ENCODE peak calls at places on chromosomes 1 and 21, in six cellular contexts. M is AG04450, Z is pancreas, C is brain microvascular endothelial cell, D is Panc1, L is fibroblast of mammary gland. U is an unnamed sample.

GRCh38 chr1:228869312-228869824 is 134.1 kb downstream of the RHOU start:
- DNase-seq in M (no peak), Z (no peak), D (no peak), C (no peak), L (no peak), U (no peak)

GRCh38 chr1:101314244-101314643 is 77.4 kb downstream of the S1PR1 start:
- DNase-seq in M (no peak), D (no peak), Z (no peak), C (peak), L (peak), U (no peak)

GRCh38 chr1:246265481-246265880 is 241.6 kb downstream of the SMYD3 start:
- DNase-seq in L (no peak), Z (no peak), C (no peak), M (no peak), D (no peak), U (no peak)

GRCh38 chr21:26849428-26850115 is 4.4 kb upstream of the ADAMTS1 start:
- DNase-seq in M (no peak), C (peak), Z (no peak), D (no peak), L (peak), U (peak)

GRCh38 chr1:177824508-177824982 is 145.3 kb downstream of the SEC16B start:
- DNase-seq in D (no peak), M (no peak), L (no peak), C (no peak), Z (no peak), U (no peak)

GRCh38 chr21:33383056-33383888 is 19.9 kb upstream of the IFNGR2 start:
- DNase-seq in C (peak), M (no peak), L (peak), D (no peak), Z (peak), U (peak)

GRCh38 chr1:151859814-151860405 is 6.4 kb upstream of the THEM5 start:
- DNase-seq in L (no peak), C (no peak), M (no peak), Z (no peak), D (no peak), U (no peak)

GRCh38 chr21:15415541-15416261 is 314.1 kb upstream of the USP25 start:
- DNase-seq in Z (no peak), C (no peak), D (no peak), L (peak), M (no peak), U (peak)

GRCh38 chr1:202129453-202130274 is 6.9 kb downstream of the GPR37L1 start:
- DNase-seq in M (no peak), D (no peak), C (no peak), L (no peak), Z (no peak), U (no peak)

GRCh38 chr1:163361123-163361934 is 39.6 kb downstream of the NUF2 start:
- DNase-seq in D (no peak), L (peak), C (no peak), M (no peak), Z (no peak), U (no peak)

GRCh38 chr1:214857716-214858115 is 224.8 kb upstream of the KCNK2 start:
- DNase-seq in D (no peak), M (no peak), L (peak), Z (no peak), C (no peak), U (no peak)

GRCh38 chr1:162177126-162177525 is 107.6 kb downstream of the NOS1AP start:
- DNase-seq in C (no peak), M (no peak), Z (no peak), D (no peak), L (peak), U (no peak)

GRCh38 chr1:15343729-15344128 is 66.0 kb upstream of the EFHD2 start:
- DNase-seq in M (no peak), L (no peak), C (peak), D (no peak), Z (no peak), U (no peak)

GRCh38 chr1:9371391-9371935 is 78.8 kb downstream of the SPSB1 start:
- DNase-seq in C (peak), Z (no peak), M (peak), L (peak), D (no peak), U (peak)

GRCh38 chr1:64601207-64601606 is 131.3 kb downstream of the CACHD1 start:
- DNase-seq in C (no peak), Z (no peak), M (no peak), D (no peak), L (no peak), U (no peak)

GRCh38 chr1:219555802-219556201 is 57.1 kb downstream of the ZC3H11B start:
- DNase-seq in D (no peak), C (peak), M (peak), Z (no peak), L (peak), U (no peak)

GRCh38 chr1:89763649-89763986 is 57.2 kb upstream of the LRRC8D start:
- DNase-seq in L (no peak), Z (no peak), M (no peak), D (no peak), C (no peak), U (no peak)

GRCh38 chr1:91381844-91382243 is 22.8 kb downstream of the HFM1 start:
- DNase-seq in L (no peak), M (no peak), C (peak), Z (no peak), D (no peak), U (no peak)

GRCh38 chr1:66278260-66279046 is 255.5 kb upstream of the SGIP1 start:
- DNase-seq in D (no peak), L (no peak), M (no peak), Z (no peak), C (no peak), U (no peak)

GRCh38 chr1:21673277-21673780 is 4.2 kb upstream of the RAP1GAP start:
- DNase-seq in L (peak), D (no peak), C (peak), Z (no peak), M (no peak), U (no peak)

GRCh38 chr1:25148673-25149300 is 83.5 kb downstream of the SYF2 start:
- DNase-seq in D (peak), L (peak), M (no peak), C (peak), Z (no peak), U (no peak)

GRCh38 chr1:238485062-238485905 is 594.6 kb upstream of the ZP4 start:
- DNase-seq in Z (no peak), M (no peak), C (peak), L (peak), D (no peak), U (peak)

GRCh38 chr1:14915356-14916054 is 238.0 kb upstream of the TMEM51 start:
- DNase-seq in L (peak), Z (peak), C (no peak), M (no peak), D (peak), U (peak)

GRCh38 chr1:173420330-173420806 is 56.8 kb upstream of the PRDX6 start:
- DNase-seq in C (peak), L (peak), M (peak), D (no peak), Z (no peak), U (no peak)

GRCh38 chr1:36014722-36015220 is 69.1 kb upstream of the TEKT2 start:
- DNase-seq in Z (no peak), C (no peak), L (no peak), D (no peak), M (no peak), U (no peak)

GRCh38 chr1:15139654-15140350 is 13.7 kb upstream of the TMEM51 start:
- DNase-seq in L (no peak), D (no peak), C (no peak), Z (peak), M (no peak), U (no peak)

GRCh38 chr1:203039609-203040517 is 13.6 kb downstream of the PPFIA4 start:
- DNase-seq in M (no peak), D (no peak), C (no peak), L (no peak), Z (no peak), U (no peak)

GRCh38 chr1:169508432-169509338 is 22.9 kb upstream of the SLC19A2 start:
- DNase-seq in D (no peak), Z (no peak), C (no peak), L (peak), M (no peak), U (no peak)

GRCh38 chr1:232684331-232685105 is 54.6 kb upstream of the SIPA1L2 start:
- DNase-seq in M (no peak), Z (no peak), D (no peak), L (peak), C (peak), U (no peak)

GRCh38 chr21:15057290-15057689 is 7.5 kb downstream of the NRIP1 start:
- DNase-seq in C (no peak), D (no peak), L (no peak), M (no peak), Z (no peak), U (no peak)

GRCh38 chr1:225509770-225510169 is 81.9 kb upstream of the LBR start:
- DNase-seq in D (peak), C (no peak), L (peak), M (no peak), Z (no peak), U (no peak)

GRCh38 chr1:202645097-202645476 is 65.2 kb downstream of the SYT2 start:
- DNase-seq in M (no peak), L (no peak), Z (no peak), C (no peak), D (no peak), U (no peak)

GRCh38 chr1:155880251-155880650 is 20.9 kb downstream of the SYT11 start:
- DNase-seq in L (no peak), D (no peak), Z (no peak), M (no peak), C (no peak), U (no peak)

GRCh38 chr1:78493456-78493855 is 2.7 kb downstream of the PTGFR start:
- DNase-seq in D (no peak), M (no peak), C (no peak), Z (no peak), L (peak), U (no peak)

GRCh38 chr1:19049128-19049768 is 92.8 kb upstream of the IFFO2 start:
- DNase-seq in M (no peak), D (no peak), L (no peak), C (no peak), Z (no peak), U (no peak)

GRCh38 chr1:65503427-65503826 is 83.0 kb downstream of the LEPR start:
- DNase-seq in D (no peak), Z (no peak), C (no peak), L (no peak), M (no peak), U (no peak)

GRCh38 chr1:210250998-210251679 is 18.5 kb downstream of the SERTAD4 start:
- DNase-seq in Z (peak), C (no peak), D (no peak), L (no peak), M (no peak), U (no peak)

GRCh38 chr1:32464191-32464715 is 619 bp upstream of the ZBTB8B start:
- DNase-seq in D (no peak), C (no peak), Z (no peak), M (no peak), L (no peak), U (no peak)

GRCh38 chr1:27676410-27676809 is 4.4 kb upstream of the IFI6 start:
- DNase-seq in Z (no peak), D (no peak), C (no peak), M (no peak), L (no peak), U (no peak)
- TF ChIP-seq CTCF in Z (no peak), D (no peak), C (no peak), M (no peak), L (no peak), U (no peak)

GRCh38 chr1:176469450-176469985 is 6.5 kb downstream of the PAPPA2 start:
- DNase-seq in D (no peak), L (peak), M (no peak), C (no peak), Z (no peak), U (no peak)

GRCh38 chr1:176471338-176472121 is 8.6 kb downstream of the PAPPA2 start:
- DNase-seq in D (no peak), M (no peak), Z (no peak), L (no peak), C (no peak), U (no peak)

GRCh38 chr1:176462671-176463225 is at the start of gene PAPPA2:
- DNase-seq in D (no peak), L (no peak), C (no peak), M (no peak), Z (no peak), U (no peak)

GRCh38 chr1:176461576-176461975 is 1.4 kb upstream of the PAPPA2 start:
- DNase-seq in M (no peak), Z (no peak), L (no peak), C (no peak), D (no peak), U (no peak)

DNA sequence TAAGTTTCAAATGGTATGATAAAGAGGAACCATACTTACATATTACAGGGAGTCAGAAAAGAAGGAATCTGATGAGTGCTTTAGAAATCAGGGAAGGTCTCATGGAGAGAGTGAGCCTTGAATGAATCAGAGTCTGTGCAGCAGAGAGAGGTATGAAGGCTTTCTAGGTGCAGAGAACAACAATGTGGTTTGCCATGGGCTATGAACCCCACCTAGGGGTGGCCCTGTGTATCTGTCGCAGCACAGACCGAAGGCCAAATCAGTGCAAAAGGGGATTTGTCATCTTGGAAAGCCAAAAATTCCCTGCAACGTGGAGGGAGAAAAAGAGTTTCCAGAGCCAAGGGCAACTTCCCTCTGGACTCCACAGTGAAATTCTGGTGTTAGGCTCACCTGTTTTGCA is 3.5 kb downstream of the PAPPA2 start:
- DNase-seq in Z (no peak), C (no peak), D (peak), M (no peak), L (peak), U (no peak)
- TF ChIP-seq CTCF in Z (no peak), C (no peak), D (peak), M (peak), L (peak), U (no peak)

DNA sequence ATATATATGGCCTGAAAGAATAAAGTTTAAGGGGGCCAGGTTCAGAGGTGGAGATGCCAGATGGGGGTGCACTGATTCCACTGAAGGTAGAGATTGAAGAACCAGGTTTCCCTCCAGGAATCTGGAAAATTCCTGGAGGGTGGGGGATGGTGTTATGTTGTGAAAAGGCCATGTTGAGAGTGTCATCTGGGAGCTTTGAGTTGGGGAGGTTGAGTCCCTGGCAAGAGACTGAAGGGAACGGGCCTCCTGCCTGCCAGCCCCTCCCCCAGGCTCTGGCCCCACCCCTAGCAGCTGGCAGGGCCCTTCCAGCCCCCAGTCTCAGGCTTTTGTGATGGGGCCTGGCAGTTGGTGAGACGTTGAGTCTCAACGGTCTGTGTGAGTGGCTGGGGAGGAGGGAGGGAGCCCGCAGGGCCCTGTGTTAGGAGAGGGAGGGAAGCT is 4.1 kb downstream of the PTPRU start:
- DNase-seq in L (no peak), M (no peak), Z (no peak), D (no peak), C (no peak), U (no peak)
- TF ChIP-seq CTCF in L (no peak), M (peak), Z (no peak), D (peak), C (no peak), U (no peak)

GRCh38 chr1:41122148-41122547 is 100.6 kb upstream of the SLFNL1 start:
- DNase-seq in D (no peak), M (no peak), L (no peak), C (no peak), Z (no peak), U (no peak)

GRCh38 chr1:41118645-41119044 is 97.1 kb upstream of the SLFNL1 start:
- DNase-seq in Z (no peak), C (no peak), D (no peak), L (no peak), M (no peak), U (no peak)

DNA sequence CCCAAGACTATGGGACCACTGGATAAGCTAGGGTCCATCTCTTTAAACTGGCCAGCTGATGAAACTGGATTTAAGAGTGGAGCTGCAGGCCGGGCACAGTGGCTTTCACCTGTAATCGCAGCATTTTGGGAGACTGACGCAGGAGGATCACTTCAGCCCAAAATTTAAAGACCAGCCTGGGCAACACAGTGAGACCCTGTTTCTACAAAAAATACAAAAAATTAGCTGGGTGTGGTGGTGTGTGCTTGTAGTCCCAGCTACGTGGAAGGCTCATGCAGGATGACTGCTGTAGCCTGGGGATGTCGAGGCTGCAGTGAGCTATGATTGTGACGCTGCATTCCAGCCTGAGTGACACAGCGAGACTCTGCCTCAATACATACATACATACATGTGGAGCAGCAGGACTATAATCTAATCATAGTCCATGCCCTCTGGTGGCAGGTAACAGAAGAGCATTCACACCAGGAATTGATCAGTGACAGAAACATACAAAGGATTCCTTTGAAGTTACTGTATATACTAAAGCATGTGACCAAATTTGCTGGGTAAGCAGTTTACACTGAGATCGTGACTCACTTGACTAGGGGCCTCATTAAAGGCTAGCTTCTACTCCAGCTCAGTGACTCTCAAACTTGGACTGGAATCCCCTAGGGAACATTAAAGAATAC is 101.5 kb upstream of the SLFNL1 start:
- DNase-seq in D (peak), M (peak), Z (no peak), C (peak), L (peak), U (peak)
- TF ChIP-seq CTCF in D (peak), M (peak), Z (peak), C (peak), L (peak), U (peak)

GRCh38 chr1:2558861-2559260 is 2.7 kb downstream of the TNFRSF14 start:
- DNase-seq in Z (no peak), C (no peak), L (no peak), D (no peak), M (no peak), U (no peak)
- TF ChIP-seq CTCF in Z (no peak), C (no peak), L (no peak), D (no peak), M (no peak), U (no peak)

GRCh38 chr21:22573834-22574233 is 1575.6 kb downstream of the NCAM2 start:
- DNase-seq in D (no peak), C (no peak), L (no peak), Z (no peak), M (no peak), U (no peak)

GRCh38 chr21:22575165-22575584 is 1577.0 kb downstream of the NCAM2 start:
- DNase-seq in M (no peak), Z (no peak), C (no peak), L (no peak), D (no peak), U (no peak)
- TF ChIP-seq CTCF in M (no peak), Z (no peak), C (peak), L (no peak), D (peak), U (no peak)